ENCODE peak calls at places on chromosomes 6 and 20, in ten cellular contexts. R is HCEC 1CT; L is AG20443; A is CD4-positive, CD25-positive, alpha-beta regulatory T cell; F is HS-27A; T is ELR; Y is stimulated activated CD4-positive, alpha-beta T cell treated with anti-CD3 and anti-CD28 coated beads, TNF-alpha, amount 100 ng/mL, for 48 hours; K is right lobe of liver; S is CD4-positive, alpha-beta T cell; J is activated CD4-positive, alpha-beta T cell treated with anti-CD3 and anti-CD28 coated beads for 4 hours. G is an unnamed sample.

GRCh38 chr20:33251496-33251895 is 15.7 kb downstream of the BPIFA1 start:
- DNase-seq in K (no peak), R (no peak), L (no peak), A (no peak), Y (no peak), J (no peak), T (no peak), S (no peak), F (no peak), G (no peak)

GRCh38 chr6:157838718-157839430 is 15.8 kb downstream of the SNX9 start:
- DNase-seq in T (peak), J (no peak), S (no peak), R (no peak), L (no peak), F (no peak), K (no peak), Y (no peak), A (no peak), G (no peak)

GRCh38 chr20:41352666-41353065 is 12.0 kb downstream of the LPIN3 start:
- DNase-seq in F (no peak), L (no peak), K (no peak), J (no peak), R (no peak), T (no peak), S (no peak), Y (no peak), A (no peak), G (no peak)

GRCh38 chr6:128204621-128205020 is 303.8 kb upstream of the THEMIS start:
- DNase-seq in J (no peak), S (no peak), Y (no peak), T (peak), A (no peak), R (no peak), F (peak), L (no peak), K (no peak), G (no peak)

GRCh38 chr20:33033381-33033780 is 1.9 kb downstream of the BPIFB6 start:
- DNase-seq in S (no peak), T (no peak), L (no peak), J (no peak), K (peak), Y (no peak), R (no peak), A (no peak), F (no peak), G (no peak)

GRCh38 chr6:164640946-164641345 is 668.5 kb downstream of the C6orf118 start:
- DNase-seq in L (no peak), A (no peak), K (no peak), J (no peak), R (no peak), T (no peak), F (no peak), Y (no peak), S (no peak), G (no peak)

GRCh38 chr6:117531346-117531745 is 48.9 kb downstream of the DCBLD1 start:
- DNase-seq in J (no peak), A (no peak), R (no peak), L (no peak), K (no peak), Y (no peak), F (no peak), T (no peak), S (no peak), G (no peak)

GRCh38 chr6:17031961-17032360 is 69.9 kb upstream of the STMND1 start:
- DNase-seq in J (no peak), S (no peak), K (no peak), T (no peak), F (no peak), A (no peak), R (no peak), L (no peak), Y (no peak), G (no peak)

GRCh38 chr6:15606347-15606746 is 56.5 kb downstream of the DTNBP1 start:
- DNase-seq in J (no peak), L (no peak), Y (no peak), T (no peak), R (no peak), A (no peak), S (no peak), F (no peak), K (no peak), G (no peak)

GRCh38 chr20:9981834-9982233 is 53.0 kb upstream of the ANKEF1 start:
- DNase-seq in T (no peak), L (no peak), F (no peak), S (no peak), A (no peak), J (no peak), Y (no peak), K (no peak), R (peak), G (no peak)

GRCh38 chr6:1591243-1591642 is 18.5 kb upstream of the FOXC1 start:
- DNase-seq in A (no peak), J (no peak), L (no peak), T (no peak), K (no peak), Y (no peak), R (no peak), F (no peak), S (no peak), G (no peak)

GRCh38 chr20:2688041-2688591 is 4.5 kb upstream of the EBF4 start:
- DNase-seq in K (no peak), F (no peak), T (peak), L (peak), J (peak), Y (peak), R (peak), A (peak), S (peak), G (peak)

GRCh38 chr20:9532069-9532809 is 17.8 kb downstream of the LAMP5 start:
- DNase-seq in L (no peak), R (no peak), A (no peak), J (no peak), S (no peak), F (no peak), Y (no peak), K (no peak), T (peak), G (no peak)

GRCh38 chr20:59007758-59008511 is 881 bp upstream of the CTSZ start:
- DNase-seq in A (no peak), Y (no peak), K (peak), J (no peak), R (no peak), S (no peak), T (no peak), F (no peak), L (no peak), G (no peak)